ENCODE peak calls at places on chromosomes 7 and 10, in ten cellular contexts. P is IMR-90, V is fibroblast of pulmonary artery, D is retinal pigment epithelial cell, E is thyroid gland, C is heart left ventricle, A is RWPE2, H is heart right ventricle, B is lung, F is foreskin fibroblast. U is an unnamed sample.

GRCh38 chr7:111903797-111904196 is 302.4 kb downstream of the DOCK4 start:
- DNase-seq in P (no peak), V (no peak), D (peak), E (no peak), C (no peak), A (no peak), H (no peak), B (no peak), F (no peak), U (no peak)

GRCh38 chr7:104341545-104341944 is 13.1 kb downstream of the LHFPL3 start:
- DNase-seq in P (no peak), V (no peak), D (no peak), E (no peak), C (no peak), A (no peak), H (no peak), B (no peak), F (no peak), U (peak)

GRCh38 chr10:58137813-58138212 is 129.9 kb downstream of the IPMK start:
- DNase-seq in P (no peak), V (no peak), D (no peak), E (no peak), C (no peak), A (no peak), H (no peak), B (no peak), F (no peak), U (no peak)

GRCh38 chr10:50552308-50552707 is 71.4 kb downstream of the SGMS1 start:
- DNase-seq in P (peak), V (peak), D (peak), E (no peak), C (no peak), A (no peak), H (no peak), B (no peak), F (peak), U (no peak)

GRCh38 chr10:18607503-18607902 is 43.9 kb downstream of the NSUN6 start:
- DNase-seq in P (peak), V (peak), D (peak), E (peak), C (peak), A (peak), H (peak), B (no peak), F (peak), U (no peak)

GRCh38 chr10:51203359-51203758 is 129.1 kb downstream of the PRKG1 start:
- DNase-seq in P (no peak), V (no peak), D (no peak), E (no peak), C (no peak), A (no peak), H (no peak), B (no peak), F (no peak), U (no peak)

GRCh38 chr10:43137701-43137970 is 609 bp upstream of the CSGALNACT2 start:
- DNase-seq in P (peak), V (peak), D (no peak), E (peak), C (peak), A (no peak), H (peak), B (peak), F (peak), U (peak)

GRCh38 chr7:24964177-24964576 is 15.8 kb downstream of the OSBPL3 start:
- DNase-seq in P (peak), V (no peak), D (no peak), E (no peak), C (no peak), A (no peak), H (no peak), B (no peak), F (no peak), U (no peak)

GRCh38 chr10:132712698-132713232 is 73.2 kb downstream of the NKX6-2 start:
- DNase-seq in P (no peak), V (no peak), D (no peak), E (no peak), C (no peak), A (peak), H (no peak), B (no peak), F (no peak), U (no peak)

GRCh38 chr10:49301302-49301701 is 2.3 kb downstream of the C10orf71 start:
- DNase-seq in P (no peak), V (no peak), D (no peak), E (no peak), C (no peak), A (no peak), H (no peak), B (no peak), F (no peak), U (no peak)

GRCh38 chr7:67251986-67252558 is 255.4 kb downstream of the TYW1 start:
- DNase-seq in P (no peak), V (no peak), D (no peak), E (no peak), C (no peak), A (no peak), H (no peak), B (no peak), F (no peak), U (no peak)

GRCh38 chr10:131068760-131069159 is 242.8 kb downstream of the TCERG1L start:
- DNase-seq in P (no peak), V (no peak), D (no peak), E (no peak), C (no peak), A (no peak), H (no peak), B (no peak), F (no peak), U (no peak)

GRCh38 chr7:123210986-123211385 is 11.2 kb upstream of the SLC13A1 start:
- DNase-seq in P (no peak), V (no peak), D (peak), E (no peak), C (no peak), A (no peak), H (no peak), B (no peak), F (no peak), U (no peak)

GRCh38 chr10:92839191-92840085 is 8.9 kb upstream of the EXOC6 start:
- DNase-seq in P (peak), V (peak), D (no peak), E (peak), C (peak), A (no peak), H (peak), B (peak), F (peak), U (peak)

GRCh38 chr10:5416981-5417380 is 4.6 kb downstream of the NET1 start:
- DNase-seq in P (no peak), V (no peak), D (no peak), E (no peak), C (no peak), A (no peak), H (no peak), B (no peak), F (no peak), U (no peak)

GRCh38 chr7:100612730-100613446 is 548 bp downstream of the MOSPD3 start:
- DNase-seq in P (no peak), V (no peak), D (no peak), E (no peak), C (no peak), A (no peak), H (no peak), B (no peak), F (no peak), U (peak)

GRCh38 chr10:73779018-73779417 is 2.8 kb upstream of the CHCHD1 start:
- DNase-seq in P (no peak), V (no peak), D (no peak), E (no peak), C (no peak), A (no peak), H (no peak), B (no peak), F (no peak), U (no peak)

GRCh38 chr10:3420527-3421469 is 248.2 kb upstream of the PITRM1 start:
- DNase-seq in P (no peak), V (no peak), D (no peak), E (no peak), C (no peak), A (no peak), H (no peak), B (no peak), F (no peak), U (no peak)

GRCh38 chr7:110317699-110318265 is 773.1 kb upstream of the LRRN3 start:
- DNase-seq in P (peak), V (peak), D (peak), E (no peak), C (no peak), A (no peak), H (no peak), B (no peak), F (peak), U (no peak)

GRCh38 chr10:132516771-132517725 is 20.5 kb upstream of the INPP5A start:
- DNase-seq in P (peak), V (peak), D (peak), E (peak), C (peak), A (peak), H (peak), B (peak), F (peak), U (peak)

GRCh38 chr10:72272689-72273409 is 875 bp upstream of the DDIT4 start:
- DNase-seq in P (peak), V (peak), D (peak), E (peak), C (peak), A (peak), H (peak), B (peak), F (peak), U (peak)

GRCh38 chr10:109881481-109881880 is 41.8 kb downstream of the XPNPEP1 start:
- DNase-seq in P (no peak), V (no peak), D (no peak), E (no peak), C (no peak), A (no peak), H (no peak), B (no peak), F (no peak), U (no peak)

GRCh38 chr10:103192451-103193106 is 493 bp downstream of the NT5C2 start:
- DNase-seq in P (peak), V (peak), D (peak), E (peak), C (peak), A (peak), H (peak), B (peak), F (peak), U (peak)

GRCh38 chr10:79422178-79422892 is 23.1 kb downstream of the ZCCHC24 start:
- DNase-seq in P (peak), V (peak), D (no peak), E (no peak), C (peak), A (no peak), H (no peak), B (no peak), F (peak), U (peak)

GRCh38 chr10:69439350-69439739 is 11.9 kb upstream of the TSPAN15 start:
- DNase-seq in P (no peak), V (no peak), D (no peak), E (no peak), C (no peak), A (peak), H (peak), B (no peak), F (peak), U (no peak)

GRCh38 chr7:22667562-22668239 is 59.3 kb upstream of the IL6 start:
- DNase-seq in P (peak), V (peak), D (peak), E (no peak), C (no peak), A (peak), H (no peak), B (no peak), F (peak), U (no peak)

GRCh38 chr10:17256026-17256425 is 28.0 kb downstream of the VIM start:
- DNase-seq in P (no peak), V (peak), D (no peak), E (no peak), C (no peak), A (no peak), H (no peak), B (no peak), F (no peak), U (no peak)

GRCh38 chr10:17262502-17262901 is 34.5 kb downstream of the VIM start:
- DNase-seq in P (no peak), V (no peak), D (no peak), E (no peak), C (no peak), A (no peak), H (no peak), B (no peak), F (no peak), U (no peak)

GRCh38 chr10:17256627-17257026 is 28.6 kb downstream of the VIM start:
- DNase-seq in P (no peak), V (no peak), D (peak), E (no peak), C (no peak), A (no peak), H (no peak), B (no peak), F (no peak), U (no peak)

GRCh38 chr10:17255512-17255911 is 27.5 kb downstream of the VIM start:
- DNase-seq in P (no peak), V (no peak), D (no peak), E (no peak), C (no peak), A (no peak), H (no peak), B (no peak), F (no peak), U (no peak)

DNA sequence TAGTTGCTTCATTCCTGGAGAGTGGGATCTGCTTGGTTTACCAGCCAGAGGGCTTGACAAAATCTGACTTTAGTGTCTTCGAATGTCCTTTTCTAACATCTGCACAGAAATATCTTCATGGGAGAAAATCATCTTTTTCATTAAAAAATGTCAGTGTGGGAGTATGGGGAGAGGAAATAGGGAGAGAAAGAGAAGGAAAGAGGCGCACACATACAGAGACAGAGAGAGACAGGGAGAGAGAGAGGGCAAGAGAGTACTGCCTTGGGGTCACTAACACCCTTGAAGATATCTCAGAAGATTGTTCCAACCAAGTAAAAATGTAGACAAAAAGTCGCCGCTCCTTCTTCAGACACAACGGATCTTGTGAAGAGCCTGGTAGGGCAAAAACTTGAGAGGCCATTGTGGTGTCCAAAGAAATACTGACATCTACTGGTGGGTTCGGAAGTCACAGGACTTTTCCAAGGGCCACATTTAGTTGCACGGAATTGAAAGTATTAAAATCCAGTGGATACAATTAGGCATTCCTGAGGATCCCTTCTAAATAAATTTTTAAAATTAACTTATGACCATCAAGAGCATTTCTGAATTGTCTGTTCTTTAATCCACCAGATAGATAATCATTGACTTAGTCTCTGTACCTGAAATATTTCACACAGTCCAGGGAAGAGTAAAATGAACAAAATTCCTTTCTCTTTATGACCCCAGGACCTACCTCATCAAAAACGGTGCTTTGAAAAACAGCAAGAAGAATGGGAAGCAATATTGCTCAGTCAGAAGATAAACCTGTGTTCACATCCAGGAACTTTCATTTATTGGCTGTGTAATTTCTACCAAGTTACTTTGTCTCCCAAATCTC is 29.7 kb downstream of the VIM start:
- DNase-seq in P (peak), V (peak), D (no peak), E (peak), C (no peak), A (no peak), H (peak), B (peak), F (peak), U (peak)
- H3K4me3 ChIP-seq in P (peak), V (peak), D (peak), E (no peak), C (no peak), A (no peak), H (no peak), B (no peak), F (peak), U (no peak)

GRCh38 chr7:27143022-27143949 is at the start of gene HOXA5:
- DNase-seq in P (peak), V (peak), D (no peak), E (no peak), C (no peak), A (no peak), H (no peak), B (peak), F (peak), U (peak)
- TF ChIP-seq CTCF in P (peak), V (peak), D (no peak), E (no peak), C (peak), A (peak), H (peak), B (peak), F (peak), U (peak)

DNA sequence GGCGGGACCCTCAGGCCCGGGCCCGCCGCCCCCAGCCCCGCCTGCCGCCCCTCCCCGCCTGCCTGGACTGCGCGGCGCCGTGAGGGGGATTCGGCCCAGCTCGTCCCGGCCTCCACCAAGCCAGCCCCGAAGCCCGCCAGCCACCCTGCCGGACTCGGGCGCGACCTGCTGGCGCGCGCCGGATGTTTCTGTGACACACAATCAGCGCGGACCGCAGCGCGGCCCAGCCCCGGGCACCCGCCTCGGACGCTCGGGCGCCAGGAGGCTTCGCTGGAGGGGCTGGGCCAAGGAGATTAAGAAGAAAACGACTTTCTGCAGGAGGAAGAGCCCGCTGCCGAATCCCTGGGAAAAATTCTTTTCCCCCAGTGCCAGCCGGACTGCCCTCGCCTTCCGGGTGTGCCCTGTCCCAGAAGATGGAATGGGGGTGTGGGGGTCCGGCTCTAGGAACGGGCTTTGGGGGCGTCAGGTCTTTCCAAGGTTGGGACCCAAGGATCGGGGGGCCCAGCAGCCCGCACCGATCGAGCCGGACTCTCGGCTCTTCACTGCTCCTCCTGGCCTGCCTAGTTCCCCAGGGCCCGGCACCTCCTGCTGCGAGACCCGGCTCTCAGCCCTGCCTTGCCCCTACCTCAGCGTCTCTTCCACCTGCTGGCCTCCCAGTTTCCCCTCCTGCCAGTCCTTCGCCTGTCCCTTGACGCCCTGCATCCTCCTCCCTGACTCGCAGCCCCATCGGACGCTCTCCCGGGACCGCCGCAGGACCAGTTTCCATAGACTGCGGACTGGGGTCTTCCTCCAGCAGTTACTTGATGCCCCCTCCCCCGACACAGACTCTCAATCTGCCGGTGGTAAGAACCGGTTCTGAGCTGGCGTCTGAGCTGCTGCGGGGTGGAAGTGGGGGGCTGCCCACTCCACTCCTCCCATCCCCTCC is 82.7 kb downstream of the PAX2 start:
- DNase-seq in P (no peak), V (no peak), D (no peak), E (peak), C (no peak), A (no peak), H (no peak), B (peak), F (peak), U (peak)
- H3K4me3 ChIP-seq in P (no peak), V (no peak), D (no peak), E (peak), C (peak), A (peak), H (peak), B (peak), F (no peak), U (peak)

GRCh38 chr7:31373337-31374289 is 33.1 kb upstream of the NEUROD6 start:
- DNase-seq in P (peak), V (peak), D (peak), E (no peak), C (no peak), A (no peak), H (peak), B (peak), F (no peak), U (peak)
- TF ChIP-seq CTCF in P (peak), V (peak), D (peak), E (no peak), C (peak), A (peak), H (peak), B (no peak), F (peak), U (no peak)

GRCh38 chr7:43534110-43534509 is 48.8 kb upstream of the STK17A start:
- DNase-seq in P (peak), V (peak), D (no peak), E (no peak), C (no peak), A (no peak), H (no peak), B (no peak), F (peak), U (no peak)
- H3K4me3 ChIP-seq in P (no peak), V (no peak), D (no peak), E (no peak), C (no peak), A (no peak), H (no peak), B (no peak), F (no peak), U (no peak)

GRCh38 chr7:38330861-38331709 is 57.6 kb upstream of the TARP start:
- DNase-seq in P (no peak), V (no peak), D (no peak), E (no peak), C (no peak), A (no peak), H (no peak), B (no peak), F (no peak), U (no peak)
- TF ChIP-seq CTCF in P (no peak), V (peak), D (peak), E (no peak), C (no peak), A (no peak), H (no peak), B (no peak), F (no peak), U (no peak)

GRCh38 chr10:126251778-126252407 is 136.4 kb downstream of the ADAM12 start:
- DNase-seq in P (no peak), V (no peak), D (no peak), E (no peak), C (no peak), A (no peak), H (no peak), B (no peak), F (no peak), U (no peak)

GRCh38 chr10:126250527-126251310 is 137.6 kb downstream of the ADAM12 start:
- DNase-seq in P (peak), V (peak), D (no peak), E (no peak), C (no peak), A (no peak), H (no peak), B (no peak), F (peak), U (no peak)

GRCh38 chr10:126252884-126253612 is 135.2 kb downstream of the ADAM12 start:
- DNase-seq in P (peak), V (peak), D (no peak), E (no peak), C (no peak), A (no peak), H (peak), B (no peak), F (peak), U (peak)

GRCh38 chr10:126255313-126255712 is 133.0 kb downstream of the ADAM12 start:
- DNase-seq in P (no peak), V (no peak), D (no peak), E (no peak), C (no peak), A (no peak), H (no peak), B (no peak), F (no peak), U (no peak)

DNA sequence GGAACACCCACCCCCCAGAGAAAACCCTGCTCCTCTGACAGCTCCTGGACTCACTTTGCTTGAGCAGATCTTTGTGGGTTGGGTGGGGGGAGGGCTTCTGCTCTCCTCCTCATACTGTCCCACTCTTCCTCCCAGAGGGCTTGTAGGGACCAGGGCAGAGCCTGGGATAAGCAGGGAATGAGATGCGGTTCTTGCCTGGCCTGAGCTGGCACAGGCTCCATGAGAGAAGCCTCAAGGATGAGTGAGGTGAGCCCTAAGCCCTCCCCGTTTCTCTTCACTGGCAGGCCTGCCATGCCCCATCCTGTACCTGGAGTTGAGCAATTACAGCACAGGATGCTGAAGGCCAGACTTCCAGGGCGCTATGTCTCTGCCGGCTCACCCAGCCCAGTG is 134.7 kb downstream of the ADAM12 start:
- DNase-seq in P (no peak), V (no peak), D (no peak), E (no peak), C (no peak), A (no peak), H (no peak), B (no peak), F (no peak), U (no peak)
- H3K4me3 ChIP-seq in P (no peak), V (no peak), D (no peak), E (no peak), C (no peak), A (no peak), H (no peak), B (no peak), F (no peak), U (no peak)